ENCODE peak calls at places on chromosomes 13 and 19, in nine cellular contexts. U is K562, B is sigmoid colon, I is AG09319, J is right lobe of liver, K is HCT116, R is astrocyte of the spinal cord, E is fibroblast of villous mesenchyme, F is neural crest cell. O is an unnamed sample.

GRCh38 chr19:39915101-39915847 is 19.2 kb downstream of the FCGBP start:
- DNase-seq in U (no peak), B (no peak), I (no peak), J (no peak), K (no peak), R (no peak), E (no peak), F (no peak), O (no peak)

GRCh38 chr19:7833225-7834156 is 3.5 kb downstream of the EVI5L start:
- DNase-seq in U (peak; percentile 66), B (no peak), I (no peak), J (no peak), K (peak; percentile 93), R (peak; percentile 27), E (peak; percentile 80), F (no peak), O (no peak)

GRCh38 chr13:39506559-39507390 is 96.2 kb downstream of the LHFPL6 start:
- DNase-seq in U (no peak), B (no peak), I (no peak), J (no peak), K (no peak), R (peak; percentile 37), E (peak; percentile 74), F (no peak), O (no peak)

GRCh38 chr19:30064776-30065494 is 122.9 kb downstream of the URI1 start:
- DNase-seq in U (no peak), B (no peak), I (no peak), J (no peak), K (no peak), R (no peak), E (no peak), F (no peak), O (peak; percentile 29)

GRCh38 chr13:65606622-65607021 is 1623.5 kb downstream of the PCDH9 start:
- DNase-seq in U (no peak), B (no peak), I (no peak), J (no peak), K (no peak), R (peak; percentile 44), E (no peak), F (no peak), O (no peak)

GRCh38 chr13:26872444-26873173 is 112.0 kb upstream of the GPR12 start:
- DNase-seq in U (peak; percentile 61), B (no peak), I (no peak), J (no peak), K (peak; percentile 24), R (no peak), E (peak; percentile 26), F (peak; percentile 77), O (peak; percentile 77)

GRCh38 chr19:27752530-27753184 is 1460.3 kb downstream of the UQCRFS1 start:
- DNase-seq in U (no peak), B (peak; percentile 18), I (no peak), J (no peak), K (no peak), R (no peak), E (no peak), F (no peak), O (no peak)

GRCh38 chr13:113905942-113906341 is 42.1 kb upstream of the GAS6 start:
- DNase-seq in U (no peak), B (no peak), I (no peak), J (no peak), K (no peak), R (no peak), E (no peak), F (no peak), O (no peak)

GRCh38 chr13:110610955-110611595 is 4.3 kb upstream of the NAXD start:
- DNase-seq in U (no peak), B (no peak), I (no peak), J (no peak), K (no peak), R (no peak), E (peak; percentile 72), F (no peak), O (no peak)

GRCh38 chr13:93480553-93481106 is 254.0 kb downstream of the GPC6 start:
- DNase-seq in U (no peak), B (no peak), I (no peak), J (no peak), K (no peak), R (no peak), E (no peak), F (no peak), O (no peak)

GRCh38 chr19:34253711-34254551 is 423 bp upstream of the GARRE1 start:
- DNase-seq in U (peak; percentile 91), B (peak; percentile 91), I (no peak), J (peak; percentile 92), K (no peak), R (peak; percentile 66), E (no peak), F (peak; percentile 77), O (peak; percentile 86)

GRCh38 chr13:40333238-40333637 is 333.2 kb downstream of the FOXO1 start:
- DNase-seq in U (no peak), B (no peak), I (no peak), J (no peak), K (no peak), R (no peak), E (no peak), F (no peak), O (no peak)

GRCh38 chr19:18229474-18229873 is 3.2 kb upstream of the PDE4C start:
- DNase-seq in U (no peak), B (no peak), I (no peak), J (no peak), K (no peak), R (no peak), E (no peak), F (no peak), O (no peak)
- TF ChIP-seq CTCF in U (peak; percentile 47), B (no peak), I (peak; percentile 42), J (peak; percentile 32), K (peak; percentile 69), R (peak; percentile 48), E (peak; percentile 43), F (peak; percentile 58), O (peak; percentile 75)

GRCh38 chr13:61608138-61608537 is 192.5 kb upstream of the PCDH20 start:
- DNase-seq in U (no peak), B (no peak), I (no peak), J (no peak), K (no peak), R (no peak), E (no peak), F (no peak), O (no peak)
- TF ChIP-seq CTCF in U (no peak), B (no peak), I (no peak), J (no peak), K (no peak), R (no peak), E (no peak), F (no peak), O (no peak)

DNA sequence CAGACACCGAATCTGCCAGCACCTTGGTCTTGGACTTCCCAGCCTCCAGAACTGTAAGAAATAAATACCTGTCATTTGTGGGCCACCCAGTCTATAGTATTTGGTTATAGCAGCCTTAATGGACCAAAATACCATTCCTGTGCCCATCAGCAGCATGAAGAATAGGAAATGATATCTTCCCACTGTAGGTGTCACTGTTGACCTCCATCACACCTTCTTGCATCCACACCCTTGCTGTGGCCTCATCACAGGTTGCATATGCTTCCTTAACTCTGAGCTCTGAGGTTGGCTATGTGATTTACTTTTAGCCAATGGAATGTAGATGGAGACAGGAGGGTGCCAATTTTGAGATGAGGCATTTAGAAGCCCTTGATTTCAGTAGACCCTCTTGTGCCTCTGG is 242.0 kb upstream of the TSHZ3 start:
- DNase-seq in U (no peak), B (no peak), I (no peak), J (no peak), K (no peak), R (no peak), E (no peak), F (no peak), O (no peak)
- TF ChIP-seq CTCF in U (no peak), B (no peak), I (no peak), J (no peak), K (no peak), R (no peak), E (no peak), F (no peak), O (no peak)

GRCh38 chr19:58573658-58574164 is 576 bp upstream of the MZF1 start:
- DNase-seq in U (no peak), B (no peak), I (no peak), J (no peak), K (no peak), R (no peak), E (no peak), F (no peak), O (no peak)

GRCh38 chr19:58578430-58578925 is 5.3 kb upstream of the MZF1 start:
- DNase-seq in U (peak; percentile 21), B (no peak), I (no peak), J (no peak), K (no peak), R (no peak), E (no peak), F (no peak), O (no peak)

GRCh38 chr19:58572818-58573657 is at the start of gene MZF1:
- DNase-seq in U (peak; percentile 100), B (peak; percentile 100), I (peak; percentile 100), J (peak; percentile 100), K (peak; percentile 100), R (peak; percentile 100), E (peak; percentile 100), F (peak; percentile 98), O (peak; percentile 98)

GRCh38 chr19:58577581-58578429 is 4.7 kb upstream of the MZF1 start:
- DNase-seq in U (no peak), B (peak; percentile 45), I (no peak), J (peak; percentile 43), K (no peak), R (no peak), E (no peak), F (no peak), O (no peak)

DNA sequence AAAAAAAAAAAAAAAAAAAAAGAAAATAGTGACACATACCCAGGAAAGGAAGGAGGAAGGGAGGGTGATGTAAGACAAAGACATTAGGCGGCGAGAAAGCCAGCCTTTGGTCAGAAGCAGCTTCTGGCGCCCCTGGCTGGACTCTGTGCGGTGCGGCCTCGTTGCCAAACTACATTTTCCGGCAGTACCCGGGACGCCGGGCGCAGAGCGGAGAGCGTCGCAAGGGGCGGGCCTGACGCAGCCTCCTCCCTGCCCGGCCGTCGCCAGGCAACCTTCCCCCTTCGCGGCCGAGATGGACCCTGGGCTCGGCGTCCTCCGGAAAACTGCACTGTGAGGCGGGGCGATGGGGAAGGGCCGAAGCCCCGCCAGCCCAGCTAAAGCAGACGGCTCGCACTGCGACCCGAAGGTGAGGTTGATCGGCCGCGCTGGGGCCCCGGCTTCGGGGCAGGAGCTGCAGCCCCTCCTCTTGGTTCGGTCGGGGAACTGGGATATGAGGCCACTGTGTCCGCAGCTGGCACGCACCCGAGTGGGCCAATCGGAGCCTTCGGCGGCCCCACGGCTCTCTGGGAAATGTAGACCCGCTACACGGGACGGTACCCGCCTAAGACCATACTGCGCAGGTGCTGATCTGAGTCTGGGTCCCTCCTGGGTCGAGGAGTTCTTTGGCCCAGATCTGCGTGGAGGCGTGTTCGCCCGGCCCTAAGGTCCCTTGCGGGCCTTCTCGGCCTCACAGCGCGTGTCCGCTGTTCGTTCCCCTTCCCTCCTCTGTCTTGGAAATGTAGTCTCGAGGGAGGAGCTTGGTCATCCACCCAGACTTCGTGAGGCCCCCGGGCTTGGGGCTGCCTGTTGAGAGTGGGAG is 2.3 kb upstream of the MZF1 start:
- DNase-seq in U (peak; percentile 95), B (peak; percentile 97), I (peak; percentile 76), J (peak; percentile 93), K (peak; percentile 79), R (peak; percentile 95), E (peak; percentile 90), F (peak; percentile 78), O (peak; percentile 76)
- TF ChIP-seq CTCF in U (peak; percentile 31), B (no peak), I (no peak), J (no peak), K (no peak), R (no peak), E (no peak), F (no peak), O (no peak)

O was measured in mesothelial cell of epicardium.